ENCODE peak calls at places on chromosomes 2 and 18, in six cellular contexts. E is breast epithelium, P is transverse colon, Q is prostate gland, D is stomach, M is endothelial cell of umbilical vein. X is an unnamed sample.
A peak's percentile ranks its signal among the peaks of the same experiment; 100 is the strongest.

GRCh38 chr2:240136671-240137292 is 677 bp upstream of the COPS9 start:
- DNase-seq in E (peak; percentile 50), P (peak; percentile 25), Q (no peak), D (no peak), M (no peak), X (no peak)

GRCh38 chr2:232901711-232902578 is 31.9 kb downstream of the SNORC start:
- DNase-seq in E (no peak), P (no peak), Q (no peak), D (peak; percentile 29), M (peak; percentile 92), X (no peak)

GRCh38 chr18:41323044-41323443 is 632.0 kb upstream of the PIK3C3 start:
- DNase-seq in E (no peak), P (no peak), Q (no peak), D (no peak), M (peak; percentile 75), X (no peak)

GRCh38 chr2:42128731-42129486 is 40.2 kb upstream of the EML4 start:
- DNase-seq in E (no peak), P (no peak), Q (peak; percentile 55), D (no peak), M (peak; percentile 44), X (no peak)

GRCh38 chr2:38182518-38183013 is 106.6 kb upstream of the CYP1B1 start:
- DNase-seq in E (no peak), P (no peak), Q (no peak), D (no peak), M (no peak), X (no peak)

GRCh38 chr2:122019729-122020128 is 264.3 kb downstream of the TSN start:
- DNase-seq in E (no peak), P (peak; percentile 62), Q (no peak), D (no peak), M (no peak), X (no peak)

GRCh38 chr2:194591192-194591591 is 1065.8 kb upstream of the SLC39A10 start:
- DNase-seq in E (no peak), P (no peak), Q (no peak), D (no peak), M (no peak), X (no peak)

GRCh38 chr2:37573406-37573805 is 98.0 kb downstream of the CDC42EP3 start:
- DNase-seq in E (no peak), P (no peak), Q (no peak), D (no peak), M (no peak), X (no peak)

GRCh38 chr2:75190271-75190990 is 8.9 kb downstream of the TACR1 start:
- DNase-seq in E (no peak), P (no peak), Q (no peak), D (no peak), M (no peak), X (no peak)

GRCh38 chr2:66561645-66562336 is 126.9 kb downstream of the MEIS1 start:
- DNase-seq in E (no peak), P (no peak), Q (no peak), D (no peak), M (peak; percentile 34), X (no peak)

GRCh38 chr2:144751142-144751905 is 231.4 kb upstream of the ZEB2 start:
- DNase-seq in E (no peak), P (no peak), Q (no peak), D (no peak), M (no peak), X (no peak)

GRCh38 chr2:28981016-28981441 is at the start of gene TOGARAM2:
- DNase-seq in E (no peak), P (no peak), Q (peak; percentile 27), D (no peak), M (no peak), X (no peak)

GRCh38 chr2:208334230-208334629 is 68.2 kb downstream of the PIKFYVE start:
- DNase-seq in E (no peak), P (no peak), Q (no peak), D (no peak), M (no peak), X (no peak)
- H3K36me3 ChIP-seq in E (peaks cover 9% of the 10 kb centered on the region), P (peaks cover 62% of the 10 kb centered on the region), Q (no peaks in the 10 kb centered on the region), D (peaks cover 96% of the 10 kb centered on the region), M (peaks cover 22% of the 10 kb centered on the region), X (peaks cover 100% of the 10 kb centered on the region)

GRCh38 chr2:100857341-100857740 is 37.4 kb downstream of the NPAS2 start:
- DNase-seq in E (no peak), P (no peak), Q (no peak), D (no peak), M (no peak), X (no peak)

GRCh38 chr2:100861340-100861739 is 41.4 kb downstream of the NPAS2 start:
- DNase-seq in E (no peak), P (no peak), Q (no peak), D (no peak), M (no peak), X (no peak)

GRCh38 chr2:100857915-100858314 is 38.0 kb downstream of the NPAS2 start:
- DNase-seq in E (no peak), P (no peak), Q (no peak), D (no peak), M (peak; percentile 76), X (no peak)

GRCh38 chr2:100862081-100862480 is 42.1 kb downstream of the NPAS2 start:
- DNase-seq in E (no peak), P (no peak), Q (no peak), D (no peak), M (no peak), X (no peak)

GRCh38 chr2:100859902-100860301 is 40.0 kb downstream of the NPAS2 start:
- DNase-seq in E (no peak), P (no peak), Q (no peak), D (no peak), M (no peak), X (no peak)
- TF ChIP-seq POLR2AphosphoS5 in E (no peak), P (no peak), Q (no peak), D (no peak), M (no peak), X (no peak)

GRCh38 chr2:65081232-65081685 is 25.0 kb downstream of the CEP68 start:
- DNase-seq in E (no peak), P (no peak), Q (no peak), D (no peak), M (peak; percentile 84), X (no peak)
- H3K36me3 ChIP-seq in E (no peaks in the 10 kb centered on the region), P (peaks cover 41% of the 10 kb centered on the region), Q (no peaks in the 10 kb centered on the region), D (peaks cover 92% of the 10 kb centered on the region), M (peaks cover 25% of the 10 kb centered on the region), X (peaks cover 63% of the 10 kb centered on the region)

GRCh38 chr2:62340981-62341624 is 145.2 kb downstream of the B3GNT2 start:
- DNase-seq in E (peak; percentile 54), P (peak; percentile 14), Q (no peak), D (peak; percentile 29), M (no peak), X (no peak)
- TF ChIP-seq POLR2AphosphoS5 in E (no peak), P (peak; percentile 65), Q (no peak), D (no peak), M (no peak), X (no peak)

DNA sequence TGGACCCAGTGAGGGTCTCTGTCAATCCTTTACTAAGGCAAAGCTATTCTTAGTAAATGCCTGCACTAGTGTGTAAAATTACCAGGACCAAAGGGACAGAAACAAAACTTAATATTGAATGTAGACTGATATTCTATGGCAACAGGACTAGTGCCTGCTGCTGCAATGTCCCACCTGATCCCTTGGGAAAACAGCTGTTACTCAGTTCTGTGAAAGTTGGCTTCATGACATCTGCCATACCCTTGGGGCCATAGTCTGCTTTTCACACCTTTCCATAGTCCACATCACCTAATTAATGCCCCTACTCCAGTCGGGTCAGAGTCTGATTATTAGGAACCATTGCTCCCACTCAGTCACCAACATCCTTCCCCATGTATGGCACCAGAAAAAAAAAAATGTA is 14.5 kb downstream of the DNAJC27 start:
- DNase-seq in E (no peak), P (no peak), Q (no peak), D (no peak), M (no peak), X (no peak)
- H3K36me3 ChIP-seq in E (peaks cover 15% of the 10 kb centered on the region), P (peaks cover 35% of the 10 kb centered on the region), Q (peaks cover 15% of the 10 kb centered on the region), D (peaks cover 100% of the 10 kb centered on the region), M (peaks cover 5% of the 10 kb centered on the region), X (peaks cover 98% of the 10 kb centered on the region)

DNA sequence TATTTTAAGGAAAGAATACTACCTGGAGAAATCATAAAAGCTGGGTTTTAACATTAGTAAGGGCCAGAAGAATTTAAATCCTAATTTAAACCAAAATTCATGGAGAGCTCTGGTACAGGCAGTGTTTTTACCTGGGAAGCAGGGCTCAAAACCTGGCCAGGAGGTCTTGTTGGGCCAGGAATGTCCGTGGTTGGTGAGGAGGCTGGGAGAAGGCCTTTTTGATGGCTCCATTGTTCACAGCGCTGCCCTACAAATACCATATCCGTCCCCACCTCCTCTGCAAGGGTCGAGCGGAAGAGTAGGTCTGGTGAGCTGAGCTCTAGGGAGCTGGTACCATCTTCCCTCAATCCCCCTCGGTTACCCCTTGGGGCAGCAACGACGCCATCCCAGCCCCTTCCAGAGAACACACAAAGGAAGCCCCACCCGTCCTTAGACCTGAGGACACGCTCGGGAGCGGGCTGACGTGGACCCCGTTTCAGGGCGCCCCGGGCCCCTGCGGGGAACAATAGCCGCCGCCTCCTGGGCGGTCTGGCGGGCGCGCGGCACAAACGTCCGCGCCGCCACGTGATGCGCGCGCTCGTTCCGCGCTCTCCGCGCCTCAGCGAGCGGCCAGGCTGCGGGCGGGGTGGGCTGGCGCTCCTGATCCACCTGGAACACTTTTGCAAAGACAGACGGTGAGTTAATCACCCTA is 10.7 kb upstream of the HOXD1 start:
- DNase-seq in E (no peak), P (no peak), Q (no peak), D (no peak), M (peak; percentile 68), X (no peak)
- TF ChIP-seq POLR2AphosphoS5 in E (no peak), P (no peak), Q (no peak), D (no peak), M (no peak), X (no peak)

GRCh38 chr18:63405986-63406385 is 16.3 kb downstream of the VPS4B start:
- DNase-seq in E (no peak), P (no peak), Q (peak; percentile 79), D (no peak), M (no peak), X (no peak)
- H3K36me3 ChIP-seq in E (no peaks in the 10 kb centered on the region), P (peaks cover 43% of the 10 kb centered on the region), Q (peaks cover 3% of the 10 kb centered on the region), D (peaks cover 99% of the 10 kb centered on the region), M (peaks cover 29% of the 10 kb centered on the region), X (peaks cover 44% of the 10 kb centered on the region)

X was measured in esophagus muscularis mucosa.